ENCODE peak calls at places on chromosomes 6 and 20, in ten cellular contexts. I, N, E, K, X, R, H, S, T and Y are unnamed samples.
A peak's percentile ranks its signal among the peaks of the same experiment; 100 is the strongest.

GRCh38 chr6:154370545-154370944 is 13.9 kb upstream of the IPCEF1 start:
- DNase-seq in I (no peak), N (peak; percentile 42), E (no peak), K (no peak), X (peak; percentile 55), R (no peak), H (peak; percentile 18), S (no peak), T (peak; percentile 47), Y (no peak)

GRCh38 chr6:147401779-147402178 is 106.7 kb upstream of the SAMD5 start:
- DNase-seq in I (no peak), N (no peak), E (no peak), K (no peak), X (no peak), R (no peak), H (no peak), S (no peak), T (no peak), Y (no peak)

GRCh38 chr6:14017626-14018475 is 93.1 kb downstream of the RNF182 start:
- DNase-seq in I (no peak), N (no peak), E (no peak), K (no peak), X (no peak), R (no peak), H (no peak), S (peak; percentile 52), T (no peak), Y (no peak)

GRCh38 chr20:40863337-40863919 is 165.2 kb upstream of the TOP1 start:
- DNase-seq in I (no peak), N (no peak), E (no peak), K (no peak), X (no peak), R (no peak), H (no peak), S (no peak), T (no peak), Y (no peak)

GRCh38 chr6:35247642-35248231 is 11.8 kb upstream of the ZNF76 start:
- DNase-seq in I (no peak), N (no peak), E (no peak), K (no peak), X (no peak), R (no peak), H (no peak), S (no peak), T (no peak), Y (no peak)

GRCh38 chr6:75893058-75893775 is 144.2 kb downstream of the MYO6 start:
- DNase-seq in I (no peak), N (peak; percentile 71), E (no peak), K (no peak), X (peak; percentile 90), R (no peak), H (peak; percentile 63), S (peak; percentile 49), T (peak; percentile 40), Y (peak; percentile 45)

GRCh38 chr6:35093118-35093445 is 48.1 kb downstream of the TCP11 start:
- DNase-seq in I (no peak), N (no peak), E (no peak), K (no peak), X (no peak), R (no peak), H (no peak), S (no peak), T (no peak), Y (no peak)

GRCh38 chr6:124800222-124800621 is 162.0 kb upstream of the RNF217 start:
- DNase-seq in I (no peak), N (no peak), E (no peak), K (no peak), X (no peak), R (no peak), H (no peak), S (no peak), T (no peak), Y (no peak)

GRCh38 chr20:11204926-11205768 is 531.3 kb upstream of the JAG1 start:
- DNase-seq in I (peak; percentile 66), N (peak; percentile 77), E (peak; percentile 30), K (no peak), X (peak; percentile 86), R (no peak), H (peak; percentile 73), S (peak; percentile 16), T (peak; percentile 67), Y (peak; percentile 54)

GRCh38 chr6:123091091-123091895 is 95.3 kb downstream of the CLVS2 start:
- DNase-seq in I (no peak), N (no peak), E (peak; percentile 15), K (no peak), X (peak; percentile 76), R (no peak), H (no peak), S (no peak), T (peak; percentile 76), Y (peak; percentile 37)

GRCh38 chr6:160163912-160164311 is 42.3 kb downstream of the SLC22A1 start:
- DNase-seq in I (no peak), N (no peak), E (no peak), K (no peak), X (no peak), R (no peak), H (no peak), S (no peak), T (no peak), Y (no peak)

GRCh38 chr6:49513153-49513989 is 13.6 kb downstream of the GLYATL3 start:
- DNase-seq in I (no peak), N (no peak), E (no peak), K (no peak), X (no peak), R (no peak), H (no peak), S (no peak), T (no peak), Y (no peak)

GRCh38 chr20:64056889-64057627 is 5.9 kb upstream of the TCEA2 start:
- DNase-seq in I (no peak), N (no peak), E (no peak), K (no peak), X (no peak), R (no peak), H (no peak), S (peak; percentile 81), T (no peak), Y (no peak)

GRCh38 chr20:13220857-13221297 is at the start of gene ISM1:
- DNase-seq in I (no peak), N (no peak), E (peak; percentile 27), K (peak; percentile 63), X (no peak), R (peak; percentile 62), H (no peak), S (peak; percentile 69), T (no peak), Y (no peak)
- H3K4me3 ChIP-seq in I (peak within 1 kb of the TSS; percentile 40), N (no peak within 1 kb of the TSS), E (peak within 1 kb of the TSS; percentile 68), K (peak within 1 kb of the TSS; percentile 48), X (peak within 1 kb of the TSS; percentile 34), R (peak within 1 kb of the TSS; percentile 64), H (peak within 1 kb of the TSS; percentile 44), S (peak within 1 kb of the TSS; percentile 59), T (peak within 1 kb of the TSS; percentile 35), Y (peak within 1 kb of the TSS; percentile 69)

GRCh38 chr20:17963114-17963897 is 5.3 kb downstream of the SNX5 start:
- DNase-seq in I (no peak), N (no peak), E (no peak), K (no peak), X (no peak), R (no peak), H (no peak), S (no peak), T (no peak), Y (no peak)

GRCh38 chr20:17966432-17967312 is 1.9 kb downstream of the SNX5 start:
- DNase-seq in I (no peak), N (peak; percentile 76), E (no peak), K (no peak), X (peak; percentile 58), R (no peak), H (no peak), S (peak; percentile 27), T (peak; percentile 25), Y (no peak)

GRCh38 chr20:17964073-17964472 is 4.5 kb downstream of the SNX5 start:
- DNase-seq in I (no peak), N (no peak), E (no peak), K (no peak), X (no peak), R (no peak), H (no peak), S (no peak), T (no peak), Y (no peak)

GRCh38 chr20:17964632-17965031 is 4.0 kb downstream of the SNX5 start:
- DNase-seq in I (no peak), N (no peak), E (no peak), K (no peak), X (no peak), R (no peak), H (no peak), S (no peak), T (no peak), Y (no peak)

DNA sequence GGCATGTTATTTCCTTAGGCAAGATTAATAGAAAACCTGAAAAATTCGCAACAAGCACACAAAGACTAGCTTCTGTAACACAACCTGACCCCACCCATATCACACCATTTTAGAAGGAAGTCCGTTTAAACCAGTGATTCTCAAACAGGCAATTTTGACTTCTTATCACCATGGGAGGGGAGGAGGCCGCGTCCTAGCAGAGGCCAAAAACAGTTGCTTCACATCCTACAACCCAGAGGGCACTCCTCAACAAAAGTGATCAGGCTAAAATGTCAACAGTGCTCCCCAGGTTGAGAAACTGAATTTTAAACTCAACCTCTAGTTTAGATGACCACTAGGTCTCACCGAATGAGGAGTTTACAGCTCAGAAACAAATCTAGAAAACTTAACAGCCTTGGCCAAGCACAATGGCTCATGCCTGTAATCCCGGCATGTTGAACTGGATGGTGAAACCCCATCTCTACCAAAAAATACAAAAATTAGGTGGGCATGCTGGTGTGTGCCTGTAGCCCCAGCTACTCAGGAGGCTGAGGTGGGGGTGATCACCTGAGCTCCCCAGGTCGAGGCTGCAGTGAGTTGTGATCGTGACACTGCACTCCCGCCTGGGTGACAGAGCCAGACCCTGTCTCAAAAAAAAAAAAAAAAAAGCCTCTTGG is 3.4 kb downstream of the SNX5 start:
- DNase-seq in I (no peak), N (peak; percentile 63), E (no peak), K (no peak), X (peak; percentile 40), R (no peak), H (no peak), S (no peak), T (no peak), Y (no peak)
- H3K4me3 ChIP-seq in I (no peak overlapping the region), N (peak overlapping the region; percentile 97), E (peak overlapping the region; percentile 97), K (no peak overlapping the region), X (peak overlapping the region; percentile 82), R (peak overlapping the region; percentile 99), H (no peak overlapping the region), S (peak overlapping the region; percentile 10), T (peak overlapping the region; percentile 95), Y (peak overlapping the region; percentile 96)

DNA sequence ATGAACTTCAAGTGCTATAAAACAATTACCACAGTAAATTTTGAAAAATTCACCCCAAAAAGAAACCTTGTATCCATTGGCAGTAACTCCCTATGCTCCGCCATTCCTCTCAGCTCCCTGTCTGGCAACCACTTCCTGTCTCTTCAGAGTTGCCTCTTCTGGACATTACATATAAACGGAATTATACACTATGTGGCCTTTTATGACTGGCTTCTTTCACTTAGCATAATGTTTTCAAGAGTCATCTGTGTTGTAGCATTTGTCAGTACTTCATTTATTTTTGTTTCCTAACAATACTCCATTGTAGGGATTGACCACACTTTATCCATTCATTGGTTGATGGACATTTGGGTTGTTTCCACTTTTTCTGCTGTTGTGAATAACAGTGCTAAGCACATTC is 50.1 kb downstream of the CEP43 start:
- DNase-seq in I (no peak), N (no peak), E (no peak), K (no peak), X (no peak), R (no peak), H (no peak), S (no peak), T (no peak), Y (no peak)
- H3K4me3 ChIP-seq in I (no peak overlapping the region), N (no peak overlapping the region), E (no peak overlapping the region), K (no peak overlapping the region), X (no peak overlapping the region), R (no peak overlapping the region), H (no peak overlapping the region), S (no peak overlapping the region), T (no peak overlapping the region), Y (no peak overlapping the region)

GRCh38 chr6:3752538-3753227 is 1.2 kb upstream of the PXDC1 start:
- DNase-seq in I (no peak), N (no peak), E (no peak), K (no peak), X (no peak), R (no peak), H (no peak), S (peak; percentile 77), T (no peak), Y (no peak)
- H3K4me3 ChIP-seq in I (peak overlapping the region; percentile 83), N (no peak overlapping the region), E (peak overlapping the region; percentile 72), K (peak overlapping the region; percentile 69), X (peak overlapping the region; percentile 67), R (peak overlapping the region; percentile 39), H (peak overlapping the region; percentile 47), S (peak overlapping the region; percentile 53), T (peak overlapping the region; percentile 85), Y (peak overlapping the region; percentile 69)